ENCODE peak calls at places on chromosomes 3 and 15, in eight cellular contexts. I is breast epithelium, T is progenitor cell of endocrine pancreas, K is tibial artery, D is spleen, G is Calu3, B is AG10803, M is suprapubic skin. S is an unnamed sample.

GRCh38 chr3:69821133-69821532 is 81.9 kb downstream of the MITF start:
- DNase-seq in I (no peak), T (no peak), K (no peak), D (no peak), G (no peak), B (no peak), M (no peak), S (no peak)

GRCh38 chr3:169771651-169772529 is 1.3 kb upstream of the MYNN start:
- DNase-seq in I (no peak), T (peak; percentile 50), K (peak; percentile 69), D (no peak), G (peak; percentile 77), B (peak; percentile 67), M (peak; percentile 61), S (no peak)

GRCh38 chr3:194184265-194184751 is 48.4 kb downstream of the HES1 start:
- DNase-seq in I (no peak), T (no peak), K (no peak), D (no peak), G (no peak), B (no peak), M (no peak), S (no peak)

GRCh38 chr3:157493627-157494550 is 9.3 kb downstream of the VEPH1 start:
- DNase-seq in I (peak; percentile 31), T (no peak), K (no peak), D (no peak), G (peak; percentile 36), B (peak; percentile 78), M (no peak), S (no peak)

GRCh38 chr3:188212308-188212969 is 58.5 kb downstream of the LPP start:
- DNase-seq in I (no peak), T (no peak), K (peak; percentile 79), D (no peak), G (peak; percentile 56), B (peak; percentile 79), M (no peak), S (no peak)

GRCh38 chr3:164040991-164041390 is 1037.3 kb downstream of the SI start:
- DNase-seq in I (no peak), T (no peak), K (no peak), D (no peak), G (no peak), B (no peak), M (no peak), S (no peak)

GRCh38 chr3:130894130-130894872 is 417 bp downstream of the ATP2C1 start:
- DNase-seq in I (no peak), T (peak; percentile 29), K (peak; percentile 70), D (peak; percentile 92), G (peak; percentile 53), B (no peak), M (peak; percentile 75), S (no peak)

GRCh38 chr15:92439311-92439710 is 45.6 kb downstream of the ST8SIA2 start:
- DNase-seq in I (no peak), T (no peak), K (no peak), D (no peak), G (no peak), B (no peak), M (no peak), S (no peak)

GRCh38 chr15:69576035-69576526 is 123.5 kb downstream of the RPLP1 start:
- DNase-seq in I (peak; percentile 27), T (no peak), K (peak; percentile 78), D (peak; percentile 91), G (peak; percentile 88), B (peak; percentile 16), M (no peak), S (peak; percentile 31)

GRCh38 chr3:10549617-10550228 is 44.3 kb upstream of the ATP2B2 start:
- DNase-seq in I (peak; percentile 10), T (no peak), K (no peak), D (no peak), G (no peak), B (no peak), M (peak; percentile 19), S (no peak)

GRCh38 chr3:69370945-69371301 is 15.0 kb downstream of the FRMD4B start:
- DNase-seq in I (no peak), T (no peak), K (no peak), D (no peak), G (no peak), B (peak; percentile 52), M (no peak), S (no peak)

GRCh38 chr3:71537211-71537611 is 46.3 kb downstream of the FOXP1 start:
- DNase-seq in I (peak; percentile 62), T (no peak), K (peak; percentile 80), D (no peak), G (peak; percentile 38), B (peak; percentile 95), M (no peak), S (peak; percentile 54)

GRCh38 chr3:63864008-63864871 is 573 bp downstream of the ATXN7 start:
- DNase-seq in I (no peak), T (peak; percentile 37), K (peak; percentile 72), D (peak; percentile 90), G (peak; percentile 41), B (no peak), M (peak; percentile 67), S (no peak)

GRCh38 chr15:96896766-96897165 is 566.3 kb downstream of the NR2F2 start:
- DNase-seq in I (no peak), T (no peak), K (no peak), D (no peak), G (no peak), B (no peak), M (no peak), S (no peak)

GRCh38 chr15:29736745-29737023 is 85.6 kb downstream of the TJP1 start:
- DNase-seq in I (no peak), T (no peak), K (no peak), D (no peak), G (no peak), B (peak; percentile 47), M (no peak), S (no peak)

GRCh38 chr15:67548862-67549651 is 6.6 kb downstream of the MAP2K5 start:
- DNase-seq in I (no peak), T (no peak), K (no peak), D (no peak), G (no peak), B (no peak), M (no peak), S (no peak)

DNA sequence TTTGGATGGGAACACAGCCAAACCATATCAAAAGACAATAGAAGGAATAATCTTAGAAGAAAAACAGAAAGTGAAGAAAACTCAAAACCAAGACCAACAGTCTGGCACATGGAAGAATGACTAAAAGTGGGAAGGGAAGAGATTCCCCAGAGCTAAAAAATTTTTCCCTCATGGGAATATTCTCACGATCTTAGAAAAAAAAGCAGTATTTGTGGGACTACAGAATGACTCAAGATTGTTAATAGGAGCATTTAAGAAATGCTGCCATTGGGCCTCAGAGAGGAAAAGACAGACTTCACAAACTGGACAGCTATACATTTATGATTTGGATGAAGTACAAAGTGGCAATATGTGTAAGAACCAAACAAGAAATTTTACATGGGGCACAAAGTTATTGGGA is 18.3 kb downstream of the OSTN start:
- DNase-seq in I (no peak), T (no peak), K (no peak), D (no peak), G (no peak), B (peak; percentile 38), M (no peak), S (no peak)
- TF ChIP-seq CTCF in I (no peak), T (no peak), K (no peak), D (no peak), G (no peak), B (no peak), M (no peak), S (no peak)

DNA sequence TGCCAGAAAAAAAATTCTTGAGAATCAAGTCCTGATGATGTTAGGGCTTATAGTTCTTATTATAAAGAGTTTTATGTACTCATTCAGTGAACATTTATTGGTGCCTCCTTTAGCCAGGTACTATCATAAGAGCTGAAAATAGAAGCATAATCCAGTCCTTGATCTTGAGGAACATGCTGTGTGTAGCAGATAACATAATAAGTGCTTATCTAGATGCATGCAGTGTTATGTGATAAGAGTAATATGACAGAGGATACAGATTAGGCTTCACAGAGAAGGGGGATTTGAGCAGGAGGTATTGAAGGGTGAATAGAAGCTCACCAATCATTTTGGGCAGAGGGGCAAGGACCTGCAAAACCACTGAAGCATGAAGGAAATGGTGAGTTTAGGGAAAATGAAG is 1.1 kb downstream of the CCR2 start:
- DNase-seq in I (no peak), T (no peak), K (no peak), D (no peak), G (no peak), B (no peak), M (no peak), S (no peak)
- TF ChIP-seq CTCF in I (no peak), T (no peak), K (no peak), D (no peak), G (no peak), B (no peak), M (no peak), S (no peak)

DNA sequence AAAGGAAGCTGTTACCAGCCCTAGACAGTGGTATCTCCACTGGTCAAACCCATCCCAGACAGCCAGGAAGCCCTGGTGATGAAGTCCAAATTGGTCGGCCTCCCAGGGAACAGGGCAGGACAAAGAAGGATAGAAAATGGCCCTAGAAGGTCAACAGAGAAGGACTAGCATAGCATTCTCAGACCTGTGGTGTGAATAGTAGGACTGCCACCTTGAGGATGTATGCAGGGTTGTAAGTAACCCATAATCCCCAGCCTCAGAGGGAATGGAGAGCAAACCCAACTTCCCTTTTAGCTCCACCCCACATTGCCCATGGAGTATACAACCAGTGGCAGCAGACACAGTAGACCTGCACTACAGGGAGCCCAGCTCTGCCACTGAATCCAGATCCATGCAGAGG is 68.6 kb upstream of the EIF1B start:
- DNase-seq in I (no peak), T (no peak), K (no peak), D (no peak), G (no peak), B (no peak), M (no peak), S (no peak)
- TF ChIP-seq CTCF in I (no peak), T (no peak), K (no peak), D (no peak), G (no peak), B (no peak), M (no peak), S (no peak)

GRCh38 chr3:50373146-50373864 is 14.0 kb upstream of the TMEM115 start:
- DNase-seq in I (no peak), T (no peak), K (no peak), D (no peak), G (no peak), B (no peak), M (no peak), S (no peak)

GRCh38 chr3:50369271-50369670 is 9.9 kb upstream of the TMEM115 start:
- DNase-seq in I (no peak), T (no peak), K (no peak), D (no peak), G (no peak), B (no peak), M (no peak), S (no peak)

GRCh38 chr3:50372349-50372748 is 13.0 kb upstream of the TMEM115 start:
- DNase-seq in I (no peak), T (no peak), K (no peak), D (no peak), G (no peak), B (no peak), M (no peak), S (no peak)

GRCh38 chr3:50371133-50371670 is 11.9 kb upstream of the TMEM115 start:
- DNase-seq in I (no peak), T (no peak), K (no peak), D (no peak), G (no peak), B (peak; percentile 38), M (no peak), S (no peak)

DNA sequence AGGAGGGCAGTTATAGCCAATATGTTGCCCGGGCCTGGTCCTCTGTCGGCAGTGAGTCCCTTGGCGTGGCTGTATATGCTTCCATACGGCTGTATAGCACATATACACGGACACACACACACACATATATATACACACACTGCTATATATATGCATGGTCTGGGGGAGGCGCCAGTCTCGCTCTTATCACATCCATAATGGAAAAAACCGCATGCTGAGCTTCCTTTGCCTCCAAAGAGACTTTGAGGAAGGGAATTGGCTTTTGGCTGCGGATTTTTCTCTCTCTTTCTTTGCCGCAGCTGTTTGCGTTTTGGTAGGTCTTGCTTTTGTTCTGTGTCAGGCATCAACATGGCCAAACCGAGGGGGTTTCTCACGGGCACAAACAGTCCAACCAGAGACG is 11.3 kb upstream of the TMEM115 start:
- DNase-seq in I (no peak), T (no peak), K (no peak), D (no peak), G (peak; percentile 27), B (no peak), M (no peak), S (no peak)
- TF ChIP-seq CTCF in I (no peak), T (no peak), K (no peak), D (no peak), G (no peak), B (no peak), M (no peak), S (no peak)

S was measured in omental fat pad.